ENCODE peak calls at places on chromosomes 13 and 19, in seven cellular contexts. C, P, D, W, E, O and F are unnamed samples.

GRCh38 chr13:83162493-83162892 is 719.8 kb downstream of the SLITRK1 start:
- DNase-seq in C (no peak), P (peak), D (no peak), W (no peak), E (no peak), O (no peak), F (no peak)

GRCh38 chr19:1469200-1469935 is 9.6 kb downstream of the C19orf25 start:
- DNase-seq in C (no peak), P (no peak), D (no peak), W (no peak), E (no peak), O (no peak), F (no peak)

GRCh38 chr13:91417660-91418325 is 19.4 kb downstream of the GPC5 start:
- DNase-seq in C (no peak), P (no peak), D (no peak), W (no peak), E (no peak), O (no peak), F (no peak)

GRCh38 chr19:3788991-3789778 is 3.0 kb upstream of the MATK start:
- DNase-seq in C (no peak), P (no peak), D (no peak), W (no peak), E (no peak), O (no peak), F (no peak)

GRCh38 chr13:55439450-55439849 is 1701.3 kb upstream of the PRR20A start:
- DNase-seq in C (no peak), P (peak), D (no peak), W (no peak), E (no peak), O (no peak), F (no peak)

GRCh38 chr13:48738261-48738755 is 84.6 kb downstream of the CYSLTR2 start:
- DNase-seq in C (no peak), P (no peak), D (no peak), W (no peak), E (no peak), O (no peak), F (no peak)

GRCh38 chr13:22107549-22107948 is 436.7 kb downstream of the FGF9 start:
- DNase-seq in C (no peak), P (no peak), D (peak), W (no peak), E (no peak), O (no peak), F (no peak)

GRCh38 chr13:41490616-41491015 is 33.3 kb downstream of the RGCC start:
- DNase-seq in C (no peak), P (no peak), D (no peak), W (no peak), E (no peak), O (no peak), F (no peak)

GRCh38 chr13:111639994-111640393 is 319.6 kb downstream of the TEX29 start:
- DNase-seq in C (no peak), P (no peak), D (no peak), W (no peak), E (no peak), O (no peak), F (no peak)

GRCh38 chr19:43367822-43368221 is 14.3 kb downstream of the CD177 start:
- DNase-seq in C (no peak), P (no peak), D (no peak), W (no peak), E (no peak), O (no peak), F (no peak)

GRCh38 chr19:18208098-18208951 is 4.5 kb upstream of the RAB3A start:
- DNase-seq in C (no peak), P (peak), D (no peak), W (peak), E (no peak), O (no peak), F (peak)

GRCh38 chr19:7434391-7434790 is 54.4 kb downstream of the PEX11G start:
- DNase-seq in C (no peak), P (peak), D (no peak), W (no peak), E (no peak), O (no peak), F (no peak)

GRCh38 chr19:3761382-3762129 is at the start of gene APBA3:
- DNase-seq in C (peak), P (peak), D (peak), W (peak), E (peak), O (peak), F (peak)

GRCh38 chr19:46221981-46222610 is 7.4 kb upstream of the IGFL1 start:
- DNase-seq in C (no peak), P (no peak), D (peak), W (peak), E (peak), O (peak), F (no peak)

GRCh38 chr13:108657520-108657919 is 28.1 kb downstream of the MYO16 start:
- DNase-seq in C (no peak), P (no peak), D (no peak), W (no peak), E (no peak), O (no peak), F (no peak)

GRCh38 chr19:17938092-17938845 is 5.5 kb downstream of the CCDC124 start:
- DNase-seq in C (peak), P (peak), D (peak), W (peak), E (peak), O (peak), F (peak)